ENCODE peak calls at places on chromosome 9, in ten cellular contexts. One of them, this sample, is unnamed. For H3K9me3, the result is how much of the 10 kb centered on the place peaks cover.

GRCh38 chr9:111451570-111451969 is 32.6 kb downstream of the ECPAS start:
- DNase-seq in lower lobe of right lung: no peak
- DNase-seq in tibial artery: no peak
- DNase-seq in body of pancreas: no peak
- DNase-seq in A549: no peak
- DNase-seq in heart left ventricle: no peak
- DNase-seq in AG04450: no peak
- DNase-seq in CD4-positive, alpha-beta T cell: no peak
- DNase-seq in HepG2: no peak
- DNase-seq in kidney: no peak
- DNase-seq in this sample: no peak

GRCh38 chr9:16396389-16396788 is 474.1 kb downstream of the BNC2 start:
- DNase-seq in HepG2: no peak
- DNase-seq in AG04450: no peak
- DNase-seq in heart left ventricle: no peak
- DNase-seq in CD4-positive, alpha-beta T cell: no peak
- DNase-seq in body of pancreas: no peak
- DNase-seq in kidney: no peak
- DNase-seq in tibial artery: no peak
- DNase-seq in A549: no peak
- DNase-seq in lower lobe of right lung: no peak
- DNase-seq in this sample: no peak

GRCh38 chr9:116978155-116978554 is 291.1 kb downstream of the TRIM32 start:
- DNase-seq in kidney: no peak
- DNase-seq in AG04450: no peak
- DNase-seq in HepG2: no peak
- DNase-seq in CD4-positive, alpha-beta T cell: no peak
- DNase-seq in heart left ventricle: no peak
- DNase-seq in tibial artery: no peak
- DNase-seq in body of pancreas: no peak
- DNase-seq in A549: peak
- DNase-seq in lower lobe of right lung: no peak
- DNase-seq in this sample: peak

GRCh38 chr9:78121488-78121887 is 89.9 kb upstream of the GNAQ start:
- DNase-seq in A549: peak
- DNase-seq in tibial artery: peak
- DNase-seq in CD4-positive, alpha-beta T cell: peak
- DNase-seq in lower lobe of right lung: peak
- DNase-seq in AG04450: peak
- DNase-seq in heart left ventricle: peak
- DNase-seq in HepG2: peak
- DNase-seq in kidney: peak
- DNase-seq in body of pancreas: peak
- DNase-seq in this sample: no peak

GRCh38 chr9:133257398-133258053 is 17.5 kb downstream of the ABO start:
- DNase-seq in tibial artery: no peak
- DNase-seq in heart left ventricle: peak
- DNase-seq in A549: no peak
- DNase-seq in body of pancreas: peak
- DNase-seq in kidney: peak
- DNase-seq in CD4-positive, alpha-beta T cell: no peak
- DNase-seq in HepG2: no peak
- DNase-seq in lower lobe of right lung: no peak
- DNase-seq in AG04450: no peak
- DNase-seq in this sample: no peak

GRCh38 chr9:135890190-135890861 is 17.0 kb downstream of the CAMSAP1 start:
- DNase-seq in heart left ventricle: no peak
- DNase-seq in kidney: no peak
- DNase-seq in lower lobe of right lung: no peak
- DNase-seq in body of pancreas: no peak
- DNase-seq in tibial artery: no peak
- DNase-seq in AG04450: no peak
- DNase-seq in HepG2: no peak
- DNase-seq in CD4-positive, alpha-beta T cell: no peak
- DNase-seq in A549: no peak
- DNase-seq in this sample: peak

GRCh38 chr9:134435527-134436355 is 109.5 kb downstream of the RXRA start:
- DNase-seq in tibial artery: no peak
- DNase-seq in body of pancreas: no peak
- DNase-seq in lower lobe of right lung: no peak
- DNase-seq in AG04450: no peak
- DNase-seq in A549: no peak
- DNase-seq in CD4-positive, alpha-beta T cell: no peak
- DNase-seq in kidney: no peak
- DNase-seq in HepG2: no peak
- DNase-seq in heart left ventricle: no peak
- DNase-seq in this sample: no peak

GRCh38 chr9:71765693-71766092 is 2.6 kb downstream of the CEMIP2 start:
- DNase-seq in heart left ventricle: no peak
- DNase-seq in kidney: no peak
- DNase-seq in AG04450: no peak
- DNase-seq in body of pancreas: no peak
- DNase-seq in A549: no peak
- DNase-seq in CD4-positive, alpha-beta T cell: no peak
- DNase-seq in lower lobe of right lung: no peak
- DNase-seq in tibial artery: no peak
- DNase-seq in HepG2: peak
- DNase-seq in this sample: no peak

GRCh38 chr9:84322830-84323229 is 17.7 kb downstream of the SLC28A3 start:
- DNase-seq in lower lobe of right lung: no peak
- DNase-seq in tibial artery: no peak
- DNase-seq in A549: no peak
- DNase-seq in AG04450: peak
- DNase-seq in heart left ventricle: no peak
- DNase-seq in CD4-positive, alpha-beta T cell: no peak
- DNase-seq in body of pancreas: no peak
- DNase-seq in kidney: no peak
- DNase-seq in HepG2: no peak
- DNase-seq in this sample: no peak

GRCh38 chr9:92736816-92737606 is 27.6 kb downstream of the BICD2 start:
- DNase-seq in AG04450: no peak
- DNase-seq in CD4-positive, alpha-beta T cell: no peak
- DNase-seq in HepG2: no peak
- DNase-seq in A549: no peak
- DNase-seq in heart left ventricle: no peak
- DNase-seq in tibial artery: peak
- DNase-seq in kidney: no peak
- DNase-seq in lower lobe of right lung: no peak
- DNase-seq in body of pancreas: no peak
- DNase-seq in this sample: no peak

GRCh38 chr9:78677326-78677725 is 380.4 kb downstream of the PSAT1 start:
- DNase-seq in lower lobe of right lung: no peak
- DNase-seq in CD4-positive, alpha-beta T cell: no peak
- DNase-seq in AG04450: no peak
- DNase-seq in body of pancreas: no peak
- DNase-seq in tibial artery: no peak
- DNase-seq in A549: no peak
- DNase-seq in heart left ventricle: no peak
- DNase-seq in kidney: no peak
- DNase-seq in HepG2: no peak
- DNase-seq in this sample: no peak

GRCh38 chr9:91421022-91421765 is 2.4 kb downstream of the NFIL3 start:
- DNase-seq in lower lobe of right lung: peak
- DNase-seq in A549: no peak
- DNase-seq in tibial artery: no peak
- DNase-seq in HepG2: peak
- DNase-seq in AG04450: no peak
- DNase-seq in kidney: peak
- DNase-seq in body of pancreas: peak
- DNase-seq in heart left ventricle: peak
- DNase-seq in CD4-positive, alpha-beta T cell: no peak
- DNase-seq in this sample: no peak

GRCh38 chr9:135833864-135834263 is 73.5 kb downstream of the CAMSAP1 start:
- DNase-seq in kidney: no peak
- DNase-seq in HepG2: no peak
- DNase-seq in A549: no peak
- DNase-seq in lower lobe of right lung: no peak
- DNase-seq in AG04450: no peak
- DNase-seq in heart left ventricle: no peak
- DNase-seq in CD4-positive, alpha-beta T cell: no peak
- DNase-seq in tibial artery: no peak
- DNase-seq in body of pancreas: no peak
- DNase-seq in this sample: no peak

GRCh38 chr9:37094751-37095150 is 25.6 kb upstream of the ZCCHC7 start:
- DNase-seq in tibial artery: no peak
- DNase-seq in A549: no peak
- DNase-seq in body of pancreas: no peak
- DNase-seq in lower lobe of right lung: no peak
- DNase-seq in CD4-positive, alpha-beta T cell: no peak
- DNase-seq in kidney: no peak
- DNase-seq in HepG2: no peak
- DNase-seq in heart left ventricle: no peak
- DNase-seq in AG04450: no peak
- DNase-seq in this sample: no peak

DNA sequence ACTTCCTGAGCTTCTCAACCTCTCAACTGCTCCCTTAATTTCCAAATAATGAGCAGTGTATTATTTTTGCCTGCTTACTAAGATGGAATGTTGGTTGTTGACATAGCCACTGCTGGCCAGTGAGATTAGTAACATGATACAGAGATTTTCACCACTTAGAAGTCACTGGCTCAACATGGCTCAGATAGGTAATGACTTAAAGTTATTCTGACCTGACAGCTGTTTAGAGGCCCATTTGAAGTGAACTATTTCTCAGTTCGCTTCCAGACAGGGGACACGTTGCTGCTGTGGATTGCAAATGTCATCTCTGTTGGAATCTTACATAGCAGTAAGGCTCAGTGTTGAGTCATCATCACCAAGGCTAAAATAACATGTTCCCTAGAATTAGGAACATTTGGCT is 490.2 kb downstream of the TLE4 start:
- DNase-seq in body of pancreas: no peak
- DNase-seq in AG04450: peak
- DNase-seq in A549: no peak
- DNase-seq in heart left ventricle: peak
- DNase-seq in lower lobe of right lung: no peak
- DNase-seq in HepG2: no peak
- DNase-seq in CD4-positive, alpha-beta T cell: no peak
- DNase-seq in tibial artery: peak
- DNase-seq in kidney: no peak
- DNase-seq in this sample: no peak
- H3K9me3 ChIP-seq in body of pancreas: under half
- H3K9me3 ChIP-seq in AG04450: under half
- H3K9me3 ChIP-seq in A549: under half
- H3K9me3 ChIP-seq in heart left ventricle: under half
- H3K9me3 ChIP-seq in lower lobe of right lung: under half
- H3K9me3 ChIP-seq in HepG2: under half
- H3K9me3 ChIP-seq in CD4-positive, alpha-beta T cell: under half
- H3K9me3 ChIP-seq in tibial artery: under half
- H3K9me3 ChIP-seq in kidney: under half
- H3K9me3 ChIP-seq in this sample: under half

GRCh38 chr9:5783982-5784381 is 48.9 kb downstream of the ERMP1 start:
- DNase-seq in lower lobe of right lung: no peak
- DNase-seq in A549: no peak
- DNase-seq in CD4-positive, alpha-beta T cell: no peak
- DNase-seq in tibial artery: no peak
- DNase-seq in AG04450: no peak
- DNase-seq in heart left ventricle: no peak
- DNase-seq in body of pancreas: no peak
- DNase-seq in HepG2: peak
- DNase-seq in kidney: no peak
- DNase-seq in this sample: no peak
- H3K9me3 ChIP-seq in lower lobe of right lung: under half
- H3K9me3 ChIP-seq in A549: under half
- H3K9me3 ChIP-seq in CD4-positive, alpha-beta T cell: under half
- H3K9me3 ChIP-seq in tibial artery: half or more
- H3K9me3 ChIP-seq in AG04450: under half
- H3K9me3 ChIP-seq in heart left ventricle: under half
- H3K9me3 ChIP-seq in body of pancreas: under half
- H3K9me3 ChIP-seq in HepG2: under half
- H3K9me3 ChIP-seq in kidney: under half
- H3K9me3 ChIP-seq in this sample: under half

GRCh38 chr9:137945581-137945980 is 68.0 kb downstream of the CACNA1B start:
- DNase-seq in HepG2: no peak
- DNase-seq in CD4-positive, alpha-beta T cell: no peak
- DNase-seq in A549: no peak
- DNase-seq in AG04450: no peak
- DNase-seq in tibial artery: no peak
- DNase-seq in body of pancreas: no peak
- DNase-seq in kidney: no peak
- DNase-seq in heart left ventricle: no peak
- DNase-seq in lower lobe of right lung: no peak
- DNase-seq in this sample: no peak

GRCh38 chr9:137948642-137949041 is 71.1 kb downstream of the CACNA1B start:
- DNase-seq in CD4-positive, alpha-beta T cell: no peak
- DNase-seq in lower lobe of right lung: no peak
- DNase-seq in A549: no peak
- DNase-seq in HepG2: no peak
- DNase-seq in heart left ventricle: no peak
- DNase-seq in AG04450: no peak
- DNase-seq in tibial artery: no peak
- DNase-seq in body of pancreas: no peak
- DNase-seq in kidney: no peak
- DNase-seq in this sample: no peak

GRCh38 chr9:137943655-137944054 is 66.1 kb downstream of the CACNA1B start:
- DNase-seq in CD4-positive, alpha-beta T cell: no peak
- DNase-seq in body of pancreas: no peak
- DNase-seq in heart left ventricle: no peak
- DNase-seq in kidney: no peak
- DNase-seq in lower lobe of right lung: no peak
- DNase-seq in AG04450: no peak
- DNase-seq in HepG2: no peak
- DNase-seq in A549: no peak
- DNase-seq in tibial artery: no peak
- DNase-seq in this sample: no peak

GRCh38 chr9:137949260-137949659 is 71.7 kb downstream of the CACNA1B start:
- DNase-seq in tibial artery: no peak
- DNase-seq in lower lobe of right lung: no peak
- DNase-seq in A549: no peak
- DNase-seq in heart left ventricle: no peak
- DNase-seq in body of pancreas: no peak
- DNase-seq in CD4-positive, alpha-beta T cell: no peak
- DNase-seq in HepG2: no peak
- DNase-seq in AG04450: no peak
- DNase-seq in kidney: no peak
- DNase-seq in this sample: no peak

DNA sequence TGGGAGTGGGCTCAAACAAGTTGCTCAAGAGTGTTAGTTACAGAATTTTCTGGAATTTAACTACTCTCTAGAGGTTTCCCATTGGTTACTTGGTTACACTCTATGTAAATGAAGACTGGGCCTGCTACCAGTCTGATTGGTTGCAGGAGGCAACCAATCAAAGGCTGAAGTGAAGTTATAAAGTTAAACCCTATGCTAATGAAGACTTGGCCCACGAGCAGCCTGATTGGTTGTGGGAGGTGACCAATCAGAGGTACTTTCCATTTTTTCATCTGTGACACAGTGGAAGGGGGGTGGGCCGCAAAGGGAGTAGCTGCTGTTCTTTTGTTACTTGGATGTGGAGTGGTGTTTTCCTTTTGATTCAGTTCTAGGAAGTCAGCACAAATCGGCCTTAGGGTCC is 69.4 kb downstream of the CACNA1B start:
- DNase-seq in AG04450: no peak
- DNase-seq in tibial artery: no peak
- DNase-seq in HepG2: no peak
- DNase-seq in lower lobe of right lung: no peak
- DNase-seq in A549: no peak
- DNase-seq in heart left ventricle: no peak
- DNase-seq in CD4-positive, alpha-beta T cell: no peak
- DNase-seq in body of pancreas: no peak
- DNase-seq in kidney: no peak
- DNase-seq in this sample: no peak
- H3K9me3 ChIP-seq in AG04450: half or more
- H3K9me3 ChIP-seq in tibial artery: under half
- H3K9me3 ChIP-seq in HepG2: half or more
- H3K9me3 ChIP-seq in lower lobe of right lung: under half
- H3K9me3 ChIP-seq in A549: under half
- H3K9me3 ChIP-seq in heart left ventricle: under half
- H3K9me3 ChIP-seq in CD4-positive, alpha-beta T cell: under half
- H3K9me3 ChIP-seq in body of pancreas: under half
- H3K9me3 ChIP-seq in kidney: under half
- H3K9me3 ChIP-seq in this sample: under half

GRCh38 chr9:138085568-138085967 is 208.0 kb downstream of the CACNA1B start:
- DNase-seq in tibial artery: no peak
- DNase-seq in HepG2: no peak
- DNase-seq in kidney: no peak
- DNase-seq in body of pancreas: no peak
- DNase-seq in lower lobe of right lung: no peak
- DNase-seq in CD4-positive, alpha-beta T cell: no peak
- DNase-seq in AG04450: no peak
- DNase-seq in A549: no peak
- DNase-seq in heart left ventricle: no peak
- DNase-seq in this sample: no peak
- H3K9me3 ChIP-seq in tibial artery: under half
- H3K9me3 ChIP-seq in HepG2: under half
- H3K9me3 ChIP-seq in kidney: under half
- H3K9me3 ChIP-seq in body of pancreas: under half
- H3K9me3 ChIP-seq in lower lobe of right lung: under half
- H3K9me3 ChIP-seq in CD4-positive, alpha-beta T cell: under half
- H3K9me3 ChIP-seq in AG04450: under half
- H3K9me3 ChIP-seq in A549: under half
- H3K9me3 ChIP-seq in heart left ventricle: under half
- H3K9me3 ChIP-seq in this sample: under half

This sample was measured in keratinocyte.